ENCODE peak calls at places on chromosomes 11 and 22, in nine cellular contexts. V, B, W, S, A, T, J, L and M are unnamed samples.

GRCh38 chr22:18031670-18032454 is 7.5 kb upstream of the MICAL3 start:
- DNase-seq in B (peak; percentile 59), T (peak; percentile 63), S (peak; percentile 86), A (peak; percentile 84), J (peak; percentile 98), V (no peak), W (no peak), L (no peak), M (peak; percentile 76)

GRCh38 chr11:91396243-91397133 is 828.1 kb upstream of the FAT3 start:
- DNase-seq in L (no peak), J (no peak), B (peak; percentile 54), W (no peak), S (no peak), T (no peak), V (no peak), A (no peak), M (no peak)

GRCh38 chr11:2445107-2445947 is 519 bp downstream of the KCNQ1 start:
- DNase-seq in W (no peak), S (no peak), A (no peak), T (peak; percentile 15), L (no peak), B (no peak), J (no peak), V (peak; percentile 36), M (peak; percentile 69)

GRCh38 chr11:118917488-118918127 is 8.1 kb downstream of the BCL9L start:
- DNase-seq in V (peak; percentile 84), W (peak; percentile 50), L (peak; percentile 92), T (peak; percentile 82), A (peak; percentile 95), J (peak; percentile 97), B (peak; percentile 82), S (no peak), M (no peak)

GRCh38 chr22:22933807-22934542 is 46.4 kb downstream of the IGLL5 start:
- DNase-seq in S (no peak), W (no peak), J (no peak), B (no peak), V (no peak), A (no peak), T (peak; percentile 3), L (no peak), M (peak; percentile 36)

GRCh38 chr11:8287297-8288070 is 23.8 kb upstream of the LMO1 start:
- DNase-seq in W (no peak), S (no peak), V (peak; percentile 11), T (no peak), L (no peak), B (no peak), A (no peak), J (no peak), M (no peak)

GRCh38 chr11:33161120-33162005 is at the start of gene CSTF3:
- DNase-seq in S (peak; percentile 94), T (peak; percentile 100), A (peak; percentile 99), V (peak; percentile 100), B (peak; percentile 100), L (peak; percentile 100), J (peak; percentile 100), W (peak; percentile 100), M (peak; percentile 100)

GRCh38 chr11:61256710-61257482 is 15.9 kb downstream of the PGA5 start:
- DNase-seq in S (no peak), T (no peak), J (no peak), L (no peak), W (no peak), A (no peak), V (no peak), B (no peak), M (no peak)

GRCh38 chr11:118928870-118929495 is 3.3 kb upstream of the BCL9L start:
- DNase-seq in V (peak; percentile 65), T (peak; percentile 59), A (peak; percentile 73), B (peak; percentile 84), L (peak; percentile 51), J (peak; percentile 79), S (no peak), W (peak; percentile 78), M (peak; percentile 87)

GRCh38 chr11:113533425-113533698 is 58.2 kb upstream of the DRD2 start:
- DNase-seq in S (no peak), W (no peak), V (no peak), J (no peak), T (no peak), L (no peak), B (no peak), A (no peak), M (no peak)

GRCh38 chr11:85759915-85760314 is 51.0 kb downstream of the SYTL2 start:
- DNase-seq in T (no peak), L (no peak), S (no peak), J (peak; percentile 88), B (no peak), A (peak; percentile 72), W (no peak), V (no peak), M (no peak)

GRCh38 chr11:132028380-132029240 is 658.2 kb downstream of the NTM start:
- DNase-seq in A (peak; percentile 27), T (peak; percentile 25), S (peak; percentile 4), V (peak; percentile 31), J (peak; percentile 63), L (no peak), W (peak; percentile 11), B (peak; percentile 58), M (no peak)

GRCh38 chr11:16194566-16194965 is 161.8 kb downstream of the SOX6 start:
- DNase-seq in A (peak; percentile 76), W (peak; percentile 69), T (no peak), S (no peak), B (no peak), V (no peak), L (no peak), J (peak; percentile 11), M (no peak)

GRCh38 chr11:66970808-66971442 is 4.2 kb upstream of the C11orf86 start:
- DNase-seq in S (peak; percentile 91), L (peak; percentile 85), T (peak; percentile 47), B (peak; percentile 85), A (peak; percentile 100), W (no peak), V (no peak), J (peak; percentile 100), M (peak; percentile 82)

GRCh38 chr11:32023370-32023964 is 67.4 kb upstream of the RCN1 start:
- DNase-seq in J (no peak), A (no peak), B (no peak), S (no peak), W (no peak), L (no peak), V (no peak), T (no peak), M (no peak)

GRCh38 chr11:69005183-69005630 is 7.8 kb downstream of the MRGPRF start:
- DNase-seq in W (no peak), B (no peak), V (no peak), S (no peak), L (no peak), T (no peak), A (no peak), J (no peak), M (no peak)

GRCh38 chr22:19724927-19725661 is 1.8 kb downstream of the GP1BB start:
- DNase-seq in J (no peak), B (no peak), V (no peak), A (no peak), S (no peak), T (no peak), L (no peak), W (no peak), M (no peak)
- H3K4me3 ChIP-seq in J (no peak overlapping the region), B (no peak overlapping the region), V (no peak overlapping the region), A (no peak overlapping the region), S (no peak overlapping the region), T (no peak overlapping the region), L (no peak overlapping the region), W (no peak overlapping the region), M (no peak overlapping the region)

DNA sequence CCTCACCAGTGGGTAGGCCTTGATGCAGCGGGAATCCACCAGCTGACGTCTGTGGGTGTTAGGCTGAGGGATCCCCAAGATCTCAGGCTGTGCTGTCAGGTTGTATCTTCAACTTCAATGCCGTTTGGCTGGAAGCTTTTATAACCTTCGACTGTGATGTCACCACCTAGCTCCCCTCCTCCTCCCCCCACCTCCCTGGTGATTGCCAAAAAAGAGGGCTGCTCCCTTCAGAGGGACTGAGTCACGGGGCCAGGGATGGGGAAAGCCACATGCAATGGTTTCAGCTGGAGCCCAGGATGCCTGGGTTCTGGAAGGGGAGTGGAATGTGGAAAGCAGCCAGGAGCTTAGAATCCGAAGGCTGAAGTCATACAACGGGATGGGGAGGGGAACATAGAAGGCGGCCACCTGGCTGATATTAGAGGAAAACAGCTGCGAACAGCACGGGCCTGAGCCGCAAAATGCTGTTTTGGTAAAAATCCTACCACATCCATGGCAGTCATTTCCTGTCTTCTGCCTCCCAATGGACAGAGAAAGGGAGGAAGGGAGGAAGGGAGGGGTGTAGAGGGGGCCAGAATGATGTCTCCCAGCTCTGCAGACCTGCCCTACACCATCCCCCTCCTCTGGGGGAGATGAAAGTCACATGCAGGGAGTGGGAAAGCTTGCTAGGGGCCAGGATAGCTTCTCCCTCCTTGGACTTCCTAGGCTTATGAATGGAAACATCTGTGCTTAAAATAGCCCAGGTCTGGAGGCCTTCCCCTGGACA is at the start of gene LRRN4CL:
- DNase-seq in B (peak; percentile 60), T (peak; percentile 90), A (peak; percentile 89), J (peak; percentile 94), V (peak; percentile 56), L (peak; percentile 90), W (peak; percentile 82), S (no peak), M (peak; percentile 77)
- H3K4me1 ChIP-seq in B (peaks cover 6% of the 10 kb centered on the region), T (peaks cover 5% of the 10 kb centered on the region), A (peaks cover 22% of the 10 kb centered on the region), J (peaks cover 26% of the 10 kb centered on the region), V (no peaks in the 10 kb centered on the region), L (no peaks in the 10 kb centered on the region), W (peaks cover 21% of the 10 kb centered on the region), S (no peaks in the 10 kb centered on the region), M (no peaks in the 10 kb centered on the region)

GRCh38 chr11:94830722-94831121 is 62.6 kb downstream of the AMOTL1 start:
- DNase-seq in V (no peak), S (no peak), L (no peak), J (no peak), W (no peak), T (no peak), A (no peak), B (no peak), M (no peak)

GRCh38 chr11:94825111-94825880 is 57.1 kb downstream of the AMOTL1 start:
- DNase-seq in J (peak; percentile 21), S (no peak), V (no peak), B (no peak), A (no peak), L (no peak), T (no peak), W (no peak), M (no peak)

GRCh38 chr11:94823127-94823732 is 55.1 kb downstream of the AMOTL1 start:
- DNase-seq in W (no peak), L (no peak), S (no peak), B (no peak), J (no peak), T (no peak), V (no peak), A (no peak), M (no peak)

GRCh38 chr11:94828088-94828487 is 59.9 kb downstream of the AMOTL1 start:
- DNase-seq in B (no peak), L (no peak), S (no peak), A (no peak), W (no peak), V (no peak), J (no peak), T (no peak), M (no peak)

GRCh38 chr11:94826415-94826814 is 58.3 kb downstream of the AMOTL1 start:
- DNase-seq in W (no peak), A (no peak), T (no peak), L (no peak), J (no peak), S (no peak), V (no peak), B (no peak), M (no peak)
- H3K36me3 ChIP-seq in W (peaks cover 96% of the 10 kb centered on the region), A (no peaks in the 10 kb centered on the region), T (peaks cover 99% of the 10 kb centered on the region), L (peaks cover 67% of the 10 kb centered on the region), J (peaks cover 41% of the 10 kb centered on the region), S (no peaks in the 10 kb centered on the region), V (no peaks in the 10 kb centered on the region), B (no peaks in the 10 kb centered on the region), M (peaks cover 6% of the 10 kb centered on the region)

GRCh38 chr11:77409046-77409445 is 64.8 kb downstream of the PAK1 start:
- DNase-seq in J (no peak), T (no peak), L (no peak), V (no peak), S (no peak), A (no peak), W (no peak), B (no peak), M (no peak)
- H3K4me3 ChIP-seq in J (no peak overlapping the region), T (no peak overlapping the region), L (no peak overlapping the region), V (no peak overlapping the region), S (no peak overlapping the region), A (no peak overlapping the region), W (no peak overlapping the region), B (no peak overlapping the region), M (no peak overlapping the region)